ENCODE peak calls at places on chromosome 13, in six cellular contexts. S is SK-N-SH, K is suprapubic skin, Z is A549, T is tibial nerve, N is K562. Y is an unnamed sample.
A peak's percentile ranks its signal among the peaks of the same experiment; 100 is the strongest.

GRCh38 chr13:36148436-36148835 is 17.3 kb upstream of the DCLK1 start:
- DNase-seq in S (no peak), K (no peak), Z (no peak), T (no peak), N (no peak), Y (no peak)

GRCh38 chr13:33186851-33187250 is 98.7 kb downstream of the STARD13 start:
- DNase-seq in S (no peak), K (no peak), Z (no peak), T (no peak), N (no peak), Y (no peak)

GRCh38 chr13:61246351-61246750 is 169.3 kb downstream of the PCDH20 start:
- DNase-seq in S (no peak), K (no peak), Z (no peak), T (no peak), N (no peak), Y (no peak)

GRCh38 chr13:76383671-76384461 is 502.3 kb downstream of the KCTD12 start:
- DNase-seq in S (peak; percentile 36), K (no peak), Z (no peak), T (peak; percentile 5), N (no peak), Y (no peak)

GRCh38 chr13:44212633-44213387 is 160.8 kb upstream of the SERP2 start:
- DNase-seq in S (no peak), K (no peak), Z (no peak), T (no peak), N (no peak), Y (no peak)

GRCh38 chr13:91868351-91868750 is 469.9 kb downstream of the GPC5 start:
- DNase-seq in S (no peak), K (no peak), Z (no peak), T (no peak), N (no peak), Y (no peak)

GRCh38 chr13:75760182-75760981 is 124.3 kb downstream of the LMO7 start:
- DNase-seq in S (no peak), K (no peak), Z (peak; percentile 50), T (no peak), N (no peak), Y (peak; percentile 85)

GRCh38 chr13:36925603-36926002 is 5.6 kb upstream of the SMAD9 start:
- DNase-seq in S (no peak), K (no peak), Z (no peak), T (no peak), N (no peak), Y (no peak)

GRCh38 chr13:41746259-41746658 is 214.7 kb downstream of the VWA8 start:
- DNase-seq in S (no peak), K (no peak), Z (no peak), T (no peak), N (no peak), Y (no peak)

GRCh38 chr13:51385114-51385513 is 45.6 kb downstream of the SERPINE3 start:
- DNase-seq in S (no peak), K (no peak), Z (no peak), T (no peak), N (no peak), Y (no peak)

GRCh38 chr13:61029064-61029463 is 386.6 kb downstream of the PCDH20 start:
- DNase-seq in S (peak; percentile 8), K (no peak), Z (no peak), T (no peak), N (no peak), Y (no peak)

GRCh38 chr13:70324519-70324918 is 216.3 kb upstream of the KLHL1 start:
- DNase-seq in S (no peak), K (no peak), Z (no peak), T (no peak), N (no peak), Y (no peak)

GRCh38 chr13:110024646-110024980 is 238.2 kb upstream of the IRS2 start:
- DNase-seq in S (no peak), K (no peak), Z (no peak), T (no peak), N (no peak), Y (no peak)

GRCh38 chr13:25886438-25887214 is 165.2 kb downstream of the SHISA2 start:
- DNase-seq in S (no peak), K (no peak), Z (no peak), T (no peak), N (no peak), Y (no peak)

GRCh38 chr13:38743499-38743898 is 56.6 kb downstream of the FREM2 start:
- DNase-seq in S (no peak), K (no peak), Z (no peak), T (no peak), N (no peak), Y (no peak)

GRCh38 chr13:104641309-104641708 is 1575.1 kb upstream of the SLC10A2 start:
- DNase-seq in S (peak; percentile 29), K (no peak), Z (no peak), T (no peak), N (no peak), Y (no peak)

GRCh38 chr13:29589234-29589633 is 6.3 kb downstream of the SLC7A1 start:
- DNase-seq in S (no peak), K (no peak), Z (no peak), T (no peak), N (no peak), Y (no peak)

DNA sequence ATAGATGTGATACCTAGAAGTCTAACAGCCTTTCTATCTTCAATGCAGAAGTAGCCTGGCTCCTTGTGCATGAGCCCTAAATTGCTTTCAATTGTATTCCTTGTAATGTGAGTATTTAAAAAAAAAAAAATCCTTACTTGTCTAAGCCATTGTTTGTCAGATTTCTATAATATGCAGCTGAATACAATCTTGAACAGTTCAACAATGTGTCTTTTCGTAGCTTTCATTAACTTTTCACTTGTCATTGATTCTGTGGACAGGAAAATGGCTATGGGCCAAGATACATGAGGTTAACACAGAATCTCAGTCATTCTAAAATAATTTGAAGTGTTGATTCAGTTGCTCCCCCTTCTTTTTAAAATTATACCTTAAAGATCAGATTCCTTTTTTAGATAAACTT is 395.8 kb upstream of the KLF12 start:
- DNase-seq in S (no peak), K (no peak), Z (no peak), T (no peak), N (no peak), Y (no peak)
- TF ChIP-seq EP300 in S (no peak), K (no peak), Z (no peak), T (no peak), N (no peak), Y (no peak)

DNA sequence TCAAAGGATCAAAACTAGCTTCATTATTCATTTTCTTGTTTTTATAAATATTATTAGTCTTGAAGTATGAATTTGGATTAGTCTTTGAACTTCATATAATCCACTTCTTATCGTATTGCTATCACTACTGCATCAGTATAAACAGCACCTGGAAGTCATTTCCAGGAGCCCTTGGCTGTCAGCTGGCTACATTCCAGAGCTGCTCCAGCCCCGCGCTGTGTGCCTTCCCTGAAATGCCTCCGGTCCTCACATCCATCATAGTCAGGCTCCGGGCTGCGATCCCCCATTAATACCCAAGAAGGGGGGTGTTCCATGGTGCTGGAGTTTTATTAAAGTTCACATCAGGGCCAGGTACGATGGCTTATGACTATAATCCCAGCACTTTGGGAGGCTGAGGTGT is 124.3 kb upstream of the GJB6 start:
- DNase-seq in S (no peak), K (no peak), Z (no peak), T (no peak), N (no peak), Y (no peak)
- H3K4me1 ChIP-seq in S (no peaks in the 10 kb centered on the region), K (peaks cover 7% of the 10 kb centered on the region), Z (peaks cover 28% of the 10 kb centered on the region), T (no peaks in the 10 kb centered on the region), N (no peaks in the 10 kb centered on the region), Y (no peaks in the 10 kb centered on the region)

GRCh38 chr13:80131204-80131603 is 209.7 kb downstream of the SPRY2 start:
- DNase-seq in S (peak; percentile 56), K (peak; percentile 80), Z (peak; percentile 49), T (peak; percentile 43), N (no peak), Y (peak; percentile 73)

GRCh38 chr13:80121038-80121437 is 219.9 kb downstream of the SPRY2 start:
- DNase-seq in S (no peak), K (no peak), Z (no peak), T (no peak), N (no peak), Y (no peak)

GRCh38 chr13:80123945-80124344 is 217.0 kb downstream of the SPRY2 start:
- DNase-seq in S (no peak), K (no peak), Z (no peak), T (no peak), N (no peak), Y (no peak)

DNA sequence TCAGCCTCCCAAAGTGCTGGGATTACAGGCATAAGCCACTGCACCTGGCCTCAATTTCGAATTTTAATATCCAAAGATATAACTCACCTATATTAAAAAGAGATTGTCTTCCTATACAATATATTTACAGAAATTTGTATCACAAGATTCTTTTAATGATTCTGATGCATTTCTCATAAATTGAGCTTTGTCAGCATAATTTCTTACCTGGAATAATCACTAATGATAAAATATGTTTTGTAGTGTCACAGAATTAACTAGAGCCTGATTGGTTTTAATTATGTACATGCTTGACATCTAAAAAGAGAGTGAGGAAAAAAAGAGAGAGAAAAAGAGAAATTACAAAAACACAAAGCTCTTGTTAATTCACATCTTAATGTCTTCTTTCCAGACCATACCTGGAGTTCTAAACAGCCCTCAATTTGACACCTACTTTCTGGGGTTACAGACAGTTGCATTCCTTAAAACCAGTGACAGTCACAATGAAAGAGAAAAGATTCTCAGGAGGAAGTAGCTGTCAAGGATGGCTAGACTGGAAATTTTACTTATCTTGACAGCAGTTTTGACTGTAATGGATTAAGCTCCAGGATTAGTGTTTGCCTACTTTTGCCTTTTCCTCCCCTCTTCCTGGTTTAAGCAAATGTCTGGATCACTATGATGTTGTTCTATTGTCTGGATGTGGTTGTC is 214.4 kb downstream of the SPRY2 start:
- DNase-seq in S (no peak), K (no peak), Z (no peak), T (no peak), N (no peak), Y (no peak)
- TF ChIP-seq EP300 in S (no peak), K (no peak), Z (no peak), T (no peak), N (no peak), Y (no peak)

GRCh38 chr13:114123448-114123847 is 9.0 kb downstream of the RASA3 start:
- DNase-seq in S (no peak), K (no peak), Z (no peak), T (no peak), N (no peak), Y (no peak)

GRCh38 chr13:114124486-114124885 is 7.9 kb downstream of the RASA3 start:
- DNase-seq in S (no peak), K (no peak), Z (no peak), T (no peak), N (no peak), Y (no peak)

GRCh38 chr13:114122591-114123211 is 9.7 kb downstream of the RASA3 start:
- DNase-seq in S (peak; percentile 30), K (no peak), Z (no peak), T (no peak), N (no peak), Y (no peak)

GRCh38 chr13:114124921-114125320 is 7.5 kb downstream of the RASA3 start:
- DNase-seq in S (no peak), K (no peak), Z (no peak), T (no peak), N (no peak), Y (no peak)

DNA sequence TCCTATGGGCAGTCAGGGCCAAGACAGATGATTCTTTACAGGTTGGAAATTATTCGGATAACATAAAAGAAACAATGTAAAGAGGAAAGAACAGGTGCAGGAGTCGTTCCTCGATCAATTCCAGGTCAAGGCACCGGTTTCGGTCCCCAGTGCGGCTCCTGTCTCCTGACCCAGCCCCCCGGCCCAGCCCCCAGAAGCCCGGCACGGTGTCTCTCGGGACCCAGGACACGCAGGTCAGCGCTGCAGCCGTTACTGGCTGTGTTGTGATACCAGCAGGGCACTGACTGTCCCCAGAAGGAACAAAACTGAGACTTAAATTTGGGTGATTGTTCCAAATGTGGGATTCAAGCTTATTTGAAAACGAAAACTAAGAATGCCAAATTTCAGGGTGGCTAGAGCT is 8.5 kb downstream of the RASA3 start:
- DNase-seq in S (no peak), K (no peak), Z (no peak), T (no peak), N (no peak), Y (no peak)
- H3K4me1 ChIP-seq in S (peaks cover 50% of the 10 kb centered on the region), K (peaks cover 29% of the 10 kb centered on the region), Z (peaks cover 6% of the 10 kb centered on the region), T (no peaks in the 10 kb centered on the region), N (peaks cover 75% of the 10 kb centered on the region), Y (peaks cover 66% of the 10 kb centered on the region)

Y was measured in stomach.